ENCODE peak calls at places on chromosome 1, in six cellular contexts. One of them, this sample, is unnamed.

GRCh38 chr1:29414091-29414490 is 177.8 kb downstream of the PTPRU start:
- DNase-seq in kidney: no peak
- DNase-seq in lower lobe of right lung: no peak
- DNase-seq in AG09319: no peak
- DNase-seq in dorsolateral prefrontal cortex: no peak
- DNase-seq in AG09309: no peak
- DNase-seq in this sample: no peak

GRCh38 chr1:83828456-83828855 is 170.5 kb downstream of the TTLL7 start:
- DNase-seq in kidney: no peak
- DNase-seq in AG09309: no peak
- DNase-seq in AG09319: no peak
- DNase-seq in lower lobe of right lung: no peak
- DNase-seq in dorsolateral prefrontal cortex: no peak
- DNase-seq in this sample: no peak

GRCh38 chr1:113930499-113931161 is 1.5 kb downstream of the HIPK1 start:
- DNase-seq in dorsolateral prefrontal cortex: no peak
- DNase-seq in AG09319: no peak
- DNase-seq in AG09309: no peak
- DNase-seq in kidney: no peak
- DNase-seq in lower lobe of right lung: no peak
- DNase-seq in this sample: no peak

GRCh38 chr1:50531601-50532000 is 108.4 kb upstream of the DMRTA2 start:
- DNase-seq in lower lobe of right lung: no peak
- DNase-seq in kidney: no peak
- DNase-seq in AG09319: no peak
- DNase-seq in dorsolateral prefrontal cortex: no peak
- DNase-seq in AG09309: no peak
- DNase-seq in this sample: no peak

GRCh38 chr1:119784127-119784781 is 15.5 kb upstream of the HMGCS2 start:
- DNase-seq in AG09309: peak
- DNase-seq in AG09319: peak
- DNase-seq in kidney: no peak
- DNase-seq in dorsolateral prefrontal cortex: no peak
- DNase-seq in lower lobe of right lung: peak
- DNase-seq in this sample: no peak

GRCh38 chr1:1431006-1431844 is 4.3 kb upstream of the VWA1 start:
- DNase-seq in dorsolateral prefrontal cortex: no peak
- DNase-seq in AG09319: no peak
- DNase-seq in kidney: peak
- DNase-seq in lower lobe of right lung: no peak
- DNase-seq in AG09309: no peak
- DNase-seq in this sample: no peak

GRCh38 chr1:214808845-214809460 is 206.0 kb downstream of the CENPF start:
- DNase-seq in lower lobe of right lung: no peak
- DNase-seq in AG09309: no peak
- DNase-seq in AG09319: no peak
- DNase-seq in dorsolateral prefrontal cortex: no peak
- DNase-seq in kidney: no peak
- DNase-seq in this sample: peak

GRCh38 chr1:7670334-7671145 is 100.6 kb upstream of the VAMP3 start:
- DNase-seq in AG09319: no peak
- DNase-seq in lower lobe of right lung: no peak
- DNase-seq in kidney: no peak
- DNase-seq in AG09309: no peak
- DNase-seq in dorsolateral prefrontal cortex: no peak
- DNase-seq in this sample: no peak

GRCh38 chr1:2407166-2407990 is 5.0 kb downstream of the PEX10 start:
- DNase-seq in AG09309: no peak
- DNase-seq in kidney: no peak
- DNase-seq in AG09319: no peak
- DNase-seq in lower lobe of right lung: no peak
- DNase-seq in dorsolateral prefrontal cortex: no peak
- DNase-seq in this sample: no peak

GRCh38 chr1:52641307-52641706 is 8.3 kb downstream of the SHISAL2A start:
- DNase-seq in lower lobe of right lung: no peak
- DNase-seq in AG09319: no peak
- DNase-seq in dorsolateral prefrontal cortex: no peak
- DNase-seq in kidney: no peak
- DNase-seq in AG09309: no peak
- DNase-seq in this sample: no peak

GRCh38 chr1:45206808-45207624 is 611 bp upstream of the ZSWIM5 start:
- DNase-seq in AG09319: no peak
- DNase-seq in AG09309: no peak
- DNase-seq in lower lobe of right lung: no peak
- DNase-seq in kidney: no peak
- DNase-seq in dorsolateral prefrontal cortex: no peak
- DNase-seq in this sample: no peak

GRCh38 chr1:915295-916172 is 8.2 kb upstream of the SAMD11 start:
- DNase-seq in dorsolateral prefrontal cortex: no peak
- DNase-seq in kidney: peak
- DNase-seq in AG09319: no peak
- DNase-seq in AG09309: no peak
- DNase-seq in lower lobe of right lung: peak
- DNase-seq in this sample: no peak

GRCh38 chr1:4215391-4215790 is 315.3 kb upstream of the C1orf174 start:
- DNase-seq in lower lobe of right lung: no peak
- DNase-seq in AG09319: no peak
- DNase-seq in AG09309: no peak
- DNase-seq in dorsolateral prefrontal cortex: no peak
- DNase-seq in kidney: no peak
- DNase-seq in this sample: no peak

GRCh38 chr1:3695326-3696217 is 43.3 kb downstream of the TP73 start:
- DNase-seq in dorsolateral prefrontal cortex: peak
- DNase-seq in AG09319: no peak
- DNase-seq in AG09309: no peak
- DNase-seq in lower lobe of right lung: peak
- DNase-seq in kidney: no peak
- DNase-seq in this sample: no peak

GRCh38 chr1:44072204-44072603 is 40.9 kb upstream of the SLC6A9 start:
- DNase-seq in AG09309: peak
- DNase-seq in kidney: no peak
- DNase-seq in dorsolateral prefrontal cortex: peak
- DNase-seq in lower lobe of right lung: no peak
- DNase-seq in AG09319: peak
- DNase-seq in this sample: peak

GRCh38 chr1:55572878-55573734 is 357.9 kb upstream of the USP24 start:
- DNase-seq in dorsolateral prefrontal cortex: no peak
- DNase-seq in AG09319: no peak
- DNase-seq in kidney: no peak
- DNase-seq in lower lobe of right lung: no peak
- DNase-seq in AG09309: peak
- DNase-seq in this sample: no peak

GRCh38 chr1:30997463-30998057 is 68.0 kb downstream of the PUM1 start:
- DNase-seq in AG09319: no peak
- DNase-seq in dorsolateral prefrontal cortex: no peak
- DNase-seq in lower lobe of right lung: no peak
- DNase-seq in AG09309: no peak
- DNase-seq in kidney: no peak
- DNase-seq in this sample: no peak

GRCh38 chr1:225896937-225897549 is 8.1 kb upstream of the LEFTY1 start:
- DNase-seq in lower lobe of right lung: no peak
- DNase-seq in dorsolateral prefrontal cortex: no peak
- DNase-seq in kidney: peak
- DNase-seq in AG09319: no peak
- DNase-seq in AG09309: no peak
- DNase-seq in this sample: no peak

GRCh38 chr1:185244015-185244747 is 72.9 kb downstream of the IVNS1ABP start:
- DNase-seq in AG09309: peak
- DNase-seq in lower lobe of right lung: no peak
- DNase-seq in AG09319: no peak
- DNase-seq in kidney: no peak
- DNase-seq in dorsolateral prefrontal cortex: no peak
- DNase-seq in this sample: peak

GRCh38 chr1:175887981-175888428 is 144.6 kb upstream of the TNR start:
- DNase-seq in kidney: no peak
- DNase-seq in AG09319: no peak
- DNase-seq in AG09309: no peak
- DNase-seq in dorsolateral prefrontal cortex: peak
- DNase-seq in lower lobe of right lung: peak
- DNase-seq in this sample: peak

GRCh38 chr1:246515390-246516005 is 8.4 kb upstream of the SMYD3 start:
- DNase-seq in AG09309: no peak
- DNase-seq in AG09319: no peak
- DNase-seq in dorsolateral prefrontal cortex: no peak
- DNase-seq in kidney: no peak
- DNase-seq in lower lobe of right lung: no peak
- DNase-seq in this sample: no peak

GRCh38 chr1:221782461-221782860 is 40.6 kb upstream of the DUSP10 start:
- DNase-seq in lower lobe of right lung: no peak
- DNase-seq in AG09309: peak
- DNase-seq in AG09319: no peak
- DNase-seq in dorsolateral prefrontal cortex: no peak
- DNase-seq in kidney: no peak
- DNase-seq in this sample: no peak

GRCh38 chr1:11447903-11448302 is 31.1 kb upstream of the DISP3 start:
- DNase-seq in AG09309: no peak
- DNase-seq in kidney: no peak
- DNase-seq in dorsolateral prefrontal cortex: no peak
- DNase-seq in AG09319: no peak
- DNase-seq in lower lobe of right lung: no peak
- DNase-seq in this sample: no peak

GRCh38 chr1:25658791-25659431 is 42.3 kb downstream of the MAN1C1 start:
- DNase-seq in AG09309: no peak
- DNase-seq in dorsolateral prefrontal cortex: no peak
- DNase-seq in AG09319: no peak
- DNase-seq in lower lobe of right lung: no peak
- DNase-seq in kidney: no peak
- DNase-seq in this sample: no peak

GRCh38 chr1:77139389-77139788 is 79.8 kb downstream of the PIGK start:
- DNase-seq in dorsolateral prefrontal cortex: peak
- DNase-seq in AG09309: no peak
- DNase-seq in kidney: no peak
- DNase-seq in lower lobe of right lung: no peak
- DNase-seq in AG09319: no peak
- DNase-seq in this sample: no peak

GRCh38 chr1:96842215-96842614 is 120.6 kb downstream of the PTBP2 start:
- DNase-seq in dorsolateral prefrontal cortex: no peak
- DNase-seq in AG09309: no peak
- DNase-seq in lower lobe of right lung: no peak
- DNase-seq in AG09319: no peak
- DNase-seq in kidney: no peak
- DNase-seq in this sample: no peak

GRCh38 chr1:241276391-241276790 is 80.6 kb downstream of the RGS7 start:
- DNase-seq in AG09319: no peak
- DNase-seq in lower lobe of right lung: no peak
- DNase-seq in AG09309: no peak
- DNase-seq in dorsolateral prefrontal cortex: no peak
- DNase-seq in kidney: no peak
- DNase-seq in this sample: no peak

GRCh38 chr1:161089938-161090337 is 580 bp upstream of the NECTIN4 start:
- DNase-seq in lower lobe of right lung: no peak
- DNase-seq in AG09319: no peak
- DNase-seq in dorsolateral prefrontal cortex: no peak
- DNase-seq in kidney: no peak
- DNase-seq in AG09309: no peak
- DNase-seq in this sample: no peak

GRCh38 chr1:112219267-112219666 is 176.7 kb upstream of the CTTNBP2NL start:
- DNase-seq in lower lobe of right lung: no peak
- DNase-seq in dorsolateral prefrontal cortex: no peak
- DNase-seq in AG09319: no peak
- DNase-seq in AG09309: no peak
- DNase-seq in kidney: no peak
- DNase-seq in this sample: no peak

GRCh38 chr1:192506741-192507155 is 68.8 kb upstream of the RGS1 start:
- DNase-seq in kidney: no peak
- DNase-seq in lower lobe of right lung: no peak
- DNase-seq in AG09309: no peak
- DNase-seq in AG09319: no peak
- DNase-seq in dorsolateral prefrontal cortex: no peak
- DNase-seq in this sample: no peak
- TF ChIP-seq CTCF in kidney: no peak
- TF ChIP-seq CTCF in lower lobe of right lung: peak
- TF ChIP-seq CTCF in AG09309: peak
- TF ChIP-seq CTCF in AG09319: peak
- TF ChIP-seq CTCF in dorsolateral prefrontal cortex: no peak
- TF ChIP-seq CTCF in this sample: peak

GRCh38 chr1:5638582-5638981 is 353.6 kb downstream of the NPHP4 start:
- DNase-seq in lower lobe of right lung: no peak
- DNase-seq in AG09309: no peak
- DNase-seq in kidney: no peak
- DNase-seq in AG09319: no peak
- DNase-seq in dorsolateral prefrontal cortex: no peak
- DNase-seq in this sample: no peak

GRCh38 chr1:5634893-5635292 is 357.3 kb downstream of the NPHP4 start:
- DNase-seq in lower lobe of right lung: no peak
- DNase-seq in AG09309: no peak
- DNase-seq in kidney: no peak
- DNase-seq in AG09319: no peak
- DNase-seq in dorsolateral prefrontal cortex: no peak
- DNase-seq in this sample: no peak

GRCh38 chr1:5640845-5641244 is 351.4 kb downstream of the NPHP4 start:
- DNase-seq in AG09309: no peak
- DNase-seq in AG09319: no peak
- DNase-seq in dorsolateral prefrontal cortex: peak
- DNase-seq in lower lobe of right lung: no peak
- DNase-seq in kidney: no peak
- DNase-seq in this sample: no peak

GRCh38 chr1:5639323-5639722 is 352.9 kb downstream of the NPHP4 start:
- DNase-seq in dorsolateral prefrontal cortex: peak
- DNase-seq in lower lobe of right lung: no peak
- DNase-seq in AG09309: no peak
- DNase-seq in AG09319: no peak
- DNase-seq in kidney: no peak
- DNase-seq in this sample: no peak

DNA sequence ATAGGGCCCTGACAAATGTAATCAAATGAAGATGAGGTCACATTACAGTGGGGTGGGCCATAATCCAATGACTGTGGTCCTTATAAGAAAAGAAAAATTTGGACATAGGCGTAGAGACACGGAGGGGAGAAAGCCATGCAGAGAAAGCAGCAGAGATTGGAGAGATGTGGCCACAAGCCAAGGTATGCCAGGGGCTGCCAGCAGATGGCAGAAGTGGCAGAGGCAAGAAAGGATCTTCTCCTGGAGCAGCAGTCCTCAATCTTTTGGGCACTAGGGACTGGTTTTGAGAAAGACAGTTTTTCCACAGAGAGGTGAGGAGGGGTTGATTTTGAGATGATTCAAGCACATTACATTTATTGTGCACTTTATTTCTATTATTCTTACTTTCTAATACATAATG is 355.1 kb downstream of the NPHP4 start:
- DNase-seq in kidney: no peak
- DNase-seq in dorsolateral prefrontal cortex: peak
- DNase-seq in AG09309: no peak
- DNase-seq in lower lobe of right lung: no peak
- DNase-seq in AG09319: no peak
- DNase-seq in this sample: no peak
- TF ChIP-seq CTCF in kidney: peak
- TF ChIP-seq CTCF in dorsolateral prefrontal cortex: peak
- TF ChIP-seq CTCF in AG09309: peak
- TF ChIP-seq CTCF in lower lobe of right lung: peak
- TF ChIP-seq CTCF in AG09319: no peak
- TF ChIP-seq CTCF in this sample: no peak

GRCh38 chr1:14983277-14983676 is 170.3 kb upstream of the TMEM51 start:
- DNase-seq in dorsolateral prefrontal cortex: no peak
- DNase-seq in lower lobe of right lung: no peak
- DNase-seq in kidney: no peak
- DNase-seq in AG09319: no peak
- DNase-seq in AG09309: no peak
- DNase-seq in this sample: no peak
- TF ChIP-seq CTCF in dorsolateral prefrontal cortex: no peak
- TF ChIP-seq CTCF in lower lobe of right lung: peak
- TF ChIP-seq CTCF in kidney: no peak
- TF ChIP-seq CTCF in AG09319: no peak
- TF ChIP-seq CTCF in AG09309: no peak
- TF ChIP-seq CTCF in this sample: peak

GRCh38 chr1:199954701-199955100 is 72.8 kb upstream of the NR5A2 start:
- DNase-seq in AG09319: no peak
- DNase-seq in AG09309: no peak
- DNase-seq in lower lobe of right lung: no peak
- DNase-seq in dorsolateral prefrontal cortex: no peak
- DNase-seq in kidney: no peak
- DNase-seq in this sample: no peak
- TF ChIP-seq CTCF in AG09319: peak
- TF ChIP-seq CTCF in AG09309: peak
- TF ChIP-seq CTCF in lower lobe of right lung: peak
- TF ChIP-seq CTCF in dorsolateral prefrontal cortex: no peak
- TF ChIP-seq CTCF in kidney: no peak
- TF ChIP-seq CTCF in this sample: peak